ENCODE peak calls at places on chromosome 14, in four cellular contexts. One of them, this sample, is unnamed.

GRCh38 chr14:33567736-33568124 is 383.1 kb downstream of the EGLN3 start:
- DNase-seq in left ventricle myocardium inferior: no peak
- DNase-seq in thoracic aorta: no peak
- DNase-seq in PC-3: peak
- DNase-seq in this sample: no peak

GRCh38 chr14:29645117-29645516 is 282.5 kb downstream of the PRKD1 start:
- DNase-seq in left ventricle myocardium inferior: no peak
- DNase-seq in thoracic aorta: no peak
- DNase-seq in PC-3: no peak
- DNase-seq in this sample: no peak

GRCh38 chr14:33573296-33573695 is 377.6 kb downstream of the EGLN3 start:
- DNase-seq in left ventricle myocardium inferior: no peak
- DNase-seq in PC-3: no peak
- DNase-seq in thoracic aorta: no peak
- DNase-seq in this sample: no peak

GRCh38 chr14:90381999-90382451 is 14.8 kb upstream of the CALM1 start:
- DNase-seq in left ventricle myocardium inferior: no peak
- DNase-seq in PC-3: peak
- DNase-seq in thoracic aorta: no peak
- DNase-seq in this sample: no peak

GRCh38 chr14:100872641-100873071 is 30.9 kb downstream of the RTL1 start:
- DNase-seq in PC-3: no peak
- DNase-seq in left ventricle myocardium inferior: peak
- DNase-seq in thoracic aorta: no peak
- DNase-seq in this sample: no peak

GRCh38 chr14:23561259-23561658 is 5.2 kb downstream of the THTPA start:
- DNase-seq in thoracic aorta: no peak
- DNase-seq in left ventricle myocardium inferior: no peak
- DNase-seq in PC-3: no peak
- DNase-seq in this sample: no peak

GRCh38 chr14:30648471-30648870 is 26.4 kb downstream of the SCFD1 start:
- DNase-seq in PC-3: no peak
- DNase-seq in left ventricle myocardium inferior: no peak
- DNase-seq in thoracic aorta: no peak
- DNase-seq in this sample: no peak

GRCh38 chr14:24060984-24061913 is 9.4 kb downstream of the CARMIL3 start:
- DNase-seq in thoracic aorta: no peak
- DNase-seq in left ventricle myocardium inferior: no peak
- DNase-seq in PC-3: no peak
- DNase-seq in this sample: no peak

GRCh38 chr14:44889600-44890479 is 71.9 kb downstream of the KLHL28 start:
- DNase-seq in thoracic aorta: no peak
- DNase-seq in left ventricle myocardium inferior: no peak
- DNase-seq in PC-3: no peak
- DNase-seq in this sample: no peak

GRCh38 chr14:73269729-73270651 is 32.7 kb downstream of the PAPLN start:
- DNase-seq in left ventricle myocardium inferior: peak
- DNase-seq in thoracic aorta: no peak
- DNase-seq in PC-3: no peak
- DNase-seq in this sample: no peak

GRCh38 chr14:89277229-89277628 is 139.8 kb downstream of the FOXN3 start:
- DNase-seq in PC-3: no peak
- DNase-seq in thoracic aorta: no peak
- DNase-seq in left ventricle myocardium inferior: no peak
- DNase-seq in this sample: no peak

GRCh38 chr14:101582294-101582693 is 21.0 kb downstream of the DIO3 start:
- DNase-seq in PC-3: no peak
- DNase-seq in left ventricle myocardium inferior: peak
- DNase-seq in thoracic aorta: no peak
- DNase-seq in this sample: no peak

GRCh38 chr14:69581316-69581935 is 6.8 kb upstream of the CCDC177 start:
- DNase-seq in left ventricle myocardium inferior: no peak
- DNase-seq in PC-3: no peak
- DNase-seq in thoracic aorta: no peak
- DNase-seq in this sample: no peak

GRCh38 chr14:94823556-94824341 is 53.8 kb upstream of the GSC start:
- DNase-seq in thoracic aorta: no peak
- DNase-seq in PC-3: no peak
- DNase-seq in left ventricle myocardium inferior: no peak
- DNase-seq in this sample: no peak

GRCh38 chr14:41925409-41925808 is 318.7 kb downstream of the LRFN5 start:
- DNase-seq in thoracic aorta: no peak
- DNase-seq in PC-3: peak
- DNase-seq in left ventricle myocardium inferior: no peak
- DNase-seq in this sample: peak

GRCh38 chr14:89121961-89122675 is 294.9 kb downstream of the FOXN3 start:
- DNase-seq in PC-3: no peak
- DNase-seq in thoracic aorta: no peak
- DNase-seq in left ventricle myocardium inferior: no peak
- DNase-seq in this sample: no peak

GRCh38 chr14:53908416-53908815 is 48.2 kb downstream of the BMP4 start:
- DNase-seq in left ventricle myocardium inferior: no peak
- DNase-seq in thoracic aorta: no peak
- DNase-seq in PC-3: no peak
- DNase-seq in this sample: no peak

GRCh38 chr14:93207468-93208308 is 632 bp downstream of the UBR7 start:
- DNase-seq in left ventricle myocardium inferior: peak
- DNase-seq in PC-3: peak
- DNase-seq in thoracic aorta: no peak
- DNase-seq in this sample: peak

GRCh38 chr14:102272392-102272791 is 32.6 kb downstream of the MOK start:
- DNase-seq in left ventricle myocardium inferior: no peak
- DNase-seq in thoracic aorta: no peak
- DNase-seq in PC-3: no peak
- DNase-seq in this sample: no peak

GRCh38 chr14:56585461-56586084 is 6.0 kb downstream of the TMEM260 start:
- DNase-seq in thoracic aorta: no peak
- DNase-seq in PC-3: peak
- DNase-seq in left ventricle myocardium inferior: no peak
- DNase-seq in this sample: no peak

GRCh38 chr14:26549571-26549970 is 48.3 kb downstream of the NOVA1 start:
- DNase-seq in left ventricle myocardium inferior: no peak
- DNase-seq in PC-3: no peak
- DNase-seq in thoracic aorta: no peak
- DNase-seq in this sample: no peak

GRCh38 chr14:89507926-89508460 is 91.0 kb upstream of the FOXN3 start:
- DNase-seq in thoracic aorta: no peak
- DNase-seq in PC-3: peak
- DNase-seq in left ventricle myocardium inferior: no peak
- DNase-seq in this sample: no peak

GRCh38 chr14:94113490-94113889 is 3.0 kb downstream of the IFI27 start:
- DNase-seq in left ventricle myocardium inferior: peak
- DNase-seq in PC-3: no peak
- DNase-seq in thoracic aorta: no peak
- DNase-seq in this sample: no peak

GRCh38 chr14:25400607-25401206 is 350.8 kb upstream of the STXBP6 start:
- DNase-seq in thoracic aorta: no peak
- DNase-seq in left ventricle myocardium inferior: no peak
- DNase-seq in PC-3: peak
- DNase-seq in this sample: no peak

GRCh38 chr14:65044596-65044959 is 57.7 kb downstream of the MAX start:
- DNase-seq in thoracic aorta: no peak
- DNase-seq in left ventricle myocardium inferior: no peak
- DNase-seq in PC-3: no peak
- DNase-seq in this sample: no peak

GRCh38 chr14:52286659-52287649 is 19.5 kb downstream of the PTGDR start:
- DNase-seq in left ventricle myocardium inferior: no peak
- DNase-seq in thoracic aorta: no peak
- DNase-seq in PC-3: no peak
- DNase-seq in this sample: no peak

GRCh38 chr14:39080886-39081285 is 22.1 kb downstream of the SEC23A start:
- DNase-seq in thoracic aorta: no peak
- DNase-seq in left ventricle myocardium inferior: no peak
- DNase-seq in PC-3: no peak
- DNase-seq in this sample: no peak

GRCh38 chr14:89444044-89444443 is 27.0 kb upstream of the FOXN3 start:
- DNase-seq in left ventricle myocardium inferior: no peak
- DNase-seq in PC-3: no peak
- DNase-seq in thoracic aorta: no peak
- DNase-seq in this sample: no peak

GRCh38 chr14:28987516-28987915 is 220.9 kb downstream of the FOXG1 start:
- DNase-seq in left ventricle myocardium inferior: no peak
- DNase-seq in thoracic aorta: no peak
- DNase-seq in PC-3: no peak
- DNase-seq in this sample: peak

GRCh38 chr14:49971156-49972141 is 78.6 kb downstream of the ARF6 start:
- DNase-seq in thoracic aorta: no peak
- DNase-seq in PC-3: peak
- DNase-seq in left ventricle myocardium inferior: no peak
- DNase-seq in this sample: no peak

GRCh38 chr14:51396222-51396815 is 156.3 kb downstream of the TMX1 start:
- DNase-seq in thoracic aorta: no peak
- DNase-seq in left ventricle myocardium inferior: no peak
- DNase-seq in PC-3: peak
- DNase-seq in this sample: peak

GRCh38 chr14:77296155-77296554 is 24.5 kb downstream of the POMT2 start:
- DNase-seq in thoracic aorta: no peak
- DNase-seq in left ventricle myocardium inferior: no peak
- DNase-seq in PC-3: no peak
- DNase-seq in this sample: no peak

GRCh38 chr14:90409209-90409730 is 12.4 kb downstream of the CALM1 start:
- DNase-seq in left ventricle myocardium inferior: peak
- DNase-seq in PC-3: peak
- DNase-seq in thoracic aorta: peak
- DNase-seq in this sample: peak

GRCh38 chr14:93073366-93073722 is 42.4 kb downstream of the ITPK1 start:
- DNase-seq in thoracic aorta: no peak
- DNase-seq in PC-3: no peak
- DNase-seq in left ventricle myocardium inferior: no peak
- DNase-seq in this sample: no peak

GRCh38 chr14:71380271-71380670 is 473.0 kb downstream of the PCNX1 start:
- DNase-seq in thoracic aorta: no peak
- DNase-seq in left ventricle myocardium inferior: no peak
- DNase-seq in PC-3: peak
- DNase-seq in this sample: no peak

GRCh38 chr14:99946652-99947489 is 118.4 kb upstream of the EVL start:
- DNase-seq in left ventricle myocardium inferior: no peak
- DNase-seq in thoracic aorta: no peak
- DNase-seq in PC-3: peak
- DNase-seq in this sample: no peak

GRCh38 chr14:68340262-68340661 is 452.6 kb downstream of the ZFP36L1 start:
- DNase-seq in left ventricle myocardium inferior: no peak
- DNase-seq in PC-3: no peak
- DNase-seq in thoracic aorta: no peak
- DNase-seq in this sample: no peak
- H3K4me3 ChIP-seq in left ventricle myocardium inferior: no peak
- H3K4me3 ChIP-seq in PC-3: no peak
- H3K4me3 ChIP-seq in thoracic aorta: no peak
- H3K4me3 ChIP-seq in this sample: no peak

DNA sequence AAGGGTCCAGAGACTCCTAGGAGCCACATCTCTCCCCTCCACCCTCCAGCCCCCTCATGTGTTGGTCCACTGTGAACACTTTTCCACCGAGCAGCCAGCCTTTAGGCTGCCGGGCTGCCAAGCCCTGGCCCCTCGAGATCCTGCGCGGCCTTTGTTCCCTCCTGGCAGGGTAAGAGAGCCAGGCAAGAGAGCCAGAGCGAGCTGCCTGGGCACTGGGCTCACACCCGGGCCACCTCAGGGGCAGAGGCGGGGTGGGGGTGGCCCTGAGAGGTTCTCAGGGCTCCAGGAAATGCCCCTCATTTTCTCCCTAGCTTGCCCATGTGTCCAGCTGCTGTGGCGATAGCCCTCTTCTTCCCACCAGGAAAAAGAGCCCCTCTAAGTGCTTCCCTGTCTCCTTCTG is 44.8 kb downstream of the LTBP2 start:
- DNase-seq in thoracic aorta: no peak
- DNase-seq in PC-3: no peak
- DNase-seq in left ventricle myocardium inferior: no peak
- DNase-seq in this sample: no peak
- H3K4me3 ChIP-seq in thoracic aorta: no peak
- H3K4me3 ChIP-seq in PC-3: no peak
- H3K4me3 ChIP-seq in left ventricle myocardium inferior: no peak
- H3K4me3 ChIP-seq in this sample: no peak

GRCh38 chr14:103360548-103360947 is 24.7 kb upstream of the MARK3 start:
- DNase-seq in left ventricle myocardium inferior: no peak
- DNase-seq in thoracic aorta: no peak
- DNase-seq in PC-3: no peak
- DNase-seq in this sample: no peak
- H3K4me3 ChIP-seq in left ventricle myocardium inferior: no peak
- H3K4me3 ChIP-seq in thoracic aorta: no peak
- H3K4me3 ChIP-seq in PC-3: no peak
- H3K4me3 ChIP-seq in this sample: no peak

GRCh38 chr14:96130391-96130790 is 74.2 kb upstream of the BDKRB2 start:
- DNase-seq in left ventricle myocardium inferior: no peak
- DNase-seq in PC-3: no peak
- DNase-seq in thoracic aorta: no peak
- DNase-seq in this sample: no peak

GRCh38 chr14:96126339-96126770 is 78.3 kb upstream of the BDKRB2 start:
- DNase-seq in left ventricle myocardium inferior: no peak
- DNase-seq in PC-3: no peak
- DNase-seq in thoracic aorta: no peak
- DNase-seq in this sample: no peak

GRCh38 chr14:96125536-96125935 is 79.1 kb upstream of the BDKRB2 start:
- DNase-seq in left ventricle myocardium inferior: no peak
- DNase-seq in thoracic aorta: no peak
- DNase-seq in PC-3: no peak
- DNase-seq in this sample: no peak

GRCh38 chr14:96129128-96129736 is 75.4 kb upstream of the BDKRB2 start:
- DNase-seq in left ventricle myocardium inferior: no peak
- DNase-seq in PC-3: no peak
- DNase-seq in thoracic aorta: no peak
- DNase-seq in this sample: no peak

DNA sequence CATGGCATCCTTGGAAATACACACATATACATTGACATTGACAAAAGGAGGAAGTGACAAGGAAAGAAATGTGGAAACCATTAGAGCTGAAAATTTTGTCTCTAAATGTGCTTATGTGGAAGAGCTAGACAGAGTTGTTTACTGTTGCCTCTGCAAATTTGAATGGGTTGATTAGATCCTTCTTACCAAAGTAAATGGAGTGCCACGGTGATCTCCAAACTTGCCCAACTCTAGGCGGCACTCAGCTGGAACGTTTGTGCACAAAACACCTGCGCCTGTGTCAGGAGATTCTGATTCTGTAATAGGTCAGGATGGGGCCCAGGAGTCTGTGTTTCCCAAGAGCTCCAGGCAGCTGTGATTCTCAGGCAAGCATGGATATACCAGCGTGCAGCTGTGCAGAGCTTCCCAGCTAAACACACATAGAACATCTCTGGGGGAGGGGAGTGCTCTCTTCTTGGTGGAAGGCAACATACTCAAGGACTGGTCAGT is 77.8 kb upstream of the BDKRB2 start:
- DNase-seq in PC-3: no peak
- DNase-seq in thoracic aorta: no peak
- DNase-seq in left ventricle myocardium inferior: no peak
- DNase-seq in this sample: no peak
- H3K4me3 ChIP-seq in PC-3: no peak
- H3K4me3 ChIP-seq in thoracic aorta: no peak
- H3K4me3 ChIP-seq in left ventricle myocardium inferior: no peak
- H3K4me3 ChIP-seq in this sample: no peak